ENCODE peak calls at places on chromosomes 7 and 10, in ten cellular contexts. L, E, H, Q, D, W, C, S, B and T are unnamed samples.

GRCh38 chr10:132098539-132099421 is 33.0 kb downstream of the JAKMIP3 start:
- DNase-seq in B (no peak), D (no peak), W (no peak), C (no peak), E (peak; percentile 52), Q (no peak), S (no peak), H (no peak), L (no peak), T (no peak)

GRCh38 chr10:71946700-71947099 is 17.5 kb upstream of the CHST3 start:
- DNase-seq in L (no peak), B (no peak), Q (no peak), D (no peak), H (no peak), C (no peak), W (no peak), E (no peak), S (no peak), T (no peak)

GRCh38 chr7:90474284-90475210 is 5.1 kb downstream of the PTTG1IP2 start:
- DNase-seq in Q (no peak), H (no peak), E (peak; percentile 91), D (no peak), S (no peak), B (peak; percentile 73), L (no peak), W (peak; percentile 89), C (peak; percentile 8), T (peak; percentile 83)

GRCh38 chr7:27163776-27164380 is 1.5 kb downstream of the HOXA9 start:
- DNase-seq in E (no peak), W (no peak), Q (no peak), L (no peak), S (no peak), D (no peak), C (no peak), H (peak; percentile 26), B (no peak), T (no peak)

GRCh38 chr10:89887830-89888229 is 186.4 kb downstream of the KIF20B start:
- DNase-seq in C (no peak), S (no peak), L (no peak), Q (peak; percentile 6), H (no peak), D (no peak), W (no peak), E (no peak), B (no peak), T (no peak)

GRCh38 chr10:47361293-47361692 is 13.1 kb downstream of the RBP3 start:
- DNase-seq in E (peak; percentile 47), D (no peak), B (peak; percentile 16), S (no peak), C (peak; percentile 50), Q (peak; percentile 43), W (peak; percentile 38), H (no peak), L (no peak), T (no peak)

GRCh38 chr7:157905740-157906461 is 569.1 kb downstream of the DNAJB6 start:
- DNase-seq in L (no peak), W (no peak), E (no peak), D (no peak), B (no peak), H (no peak), Q (peak; percentile 13), S (no peak), C (no peak), T (no peak)

GRCh38 chr7:3733541-3734140 is 432.6 kb downstream of the SDK1 start:
- DNase-seq in S (no peak), Q (no peak), B (peak; percentile 54), C (no peak), D (no peak), H (no peak), L (no peak), E (no peak), W (no peak), T (no peak)

GRCh38 chr7:16847381-16847860 is 34.4 kb downstream of the AGR3 start:
- DNase-seq in E (peak; percentile 42), L (no peak), Q (no peak), C (no peak), H (peak; percentile 85), B (peak; percentile 6), W (peak; percentile 13), S (no peak), D (no peak), T (no peak)

GRCh38 chr7:47383064-47383463 is 198.8 kb downstream of the TNS3 start:
- DNase-seq in W (peak; percentile 60), L (no peak), D (no peak), S (peak; percentile 12), H (peak; percentile 13), C (no peak), B (peak; percentile 65), E (no peak), Q (no peak), T (no peak)

GRCh38 chr10:7491949-7492659 is 81.3 kb upstream of the SFMBT2 start:
- DNase-seq in L (no peak), S (no peak), W (no peak), B (no peak), E (no peak), Q (no peak), C (no peak), H (no peak), D (no peak), T (no peak)

GRCh38 chr10:109889867-109890266 is 33.4 kb downstream of the XPNPEP1 start:
- DNase-seq in D (no peak), B (peak; percentile 91), W (peak; percentile 86), H (no peak), L (no peak), Q (no peak), S (no peak), C (no peak), E (peak; percentile 81), T (peak; percentile 59)

GRCh38 chr7:45897042-45897690 is 8.9 kb downstream of the IGFBP1 start:
- DNase-seq in E (peak; percentile 79), H (no peak), Q (no peak), D (no peak), B (peak; percentile 70), W (peak; percentile 88), C (no peak), L (no peak), S (no peak), T (peak; percentile 73)

GRCh38 chr7:121547341-121548092 is 151.4 kb upstream of the FAM3C start:
- DNase-seq in S (peak; percentile 37), B (peak; percentile 78), E (peak; percentile 69), C (no peak), L (no peak), D (no peak), H (no peak), Q (peak; percentile 81), W (peak; percentile 55), T (peak; percentile 30)

GRCh38 chr7:126449621-126450268 is 803.0 kb downstream of the GRM8 start:
- DNase-seq in L (no peak), H (no peak), C (no peak), D (no peak), E (no peak), Q (no peak), S (no peak), W (no peak), B (no peak), T (no peak)

GRCh38 chr7:139016931-139017511 is 18.8 kb downstream of the ZC3HAV1L start:
- DNase-seq in S (peak; percentile 33), E (peak; percentile 68), H (peak; percentile 44), W (peak; percentile 75), D (no peak), Q (peak; percentile 90), C (peak; percentile 68), B (peak; percentile 75), L (peak; percentile 53), T (peak; percentile 25)

GRCh38 chr7:149450821-149451220 is 10.0 kb downstream of the ZNF777 start:
- DNase-seq in W (no peak), B (no peak), E (no peak), S (no peak), Q (no peak), D (no peak), H (no peak), L (no peak), C (no peak), T (no peak)

GRCh38 chr10:47376522-47377220 is 7.4 kb downstream of the ZNF488 start:
- DNase-seq in C (no peak), L (no peak), E (no peak), D (no peak), B (no peak), Q (no peak), S (no peak), H (no peak), W (no peak), T (no peak)

GRCh38 chr7:192701-193536 is 548 bp downstream of the FAM20C start:
- DNase-seq in C (no peak), B (peak; percentile 21), D (no peak), H (no peak), L (no peak), W (peak; percentile 38), Q (no peak), S (no peak), E (peak; percentile 51), T (no peak)

GRCh38 chr7:155813791-155814568 is 1.7 kb upstream of the SHH start:
- DNase-seq in C (no peak), S (no peak), H (no peak), L (no peak), B (no peak), W (no peak), E (no peak), D (no peak), Q (no peak), T (no peak)

GRCh38 chr10:61744469-61744868 is 81.7 kb downstream of the CABCOCO1 start:
- DNase-seq in Q (peak; percentile 25), W (no peak), S (no peak), E (no peak), H (no peak), B (no peak), L (no peak), C (no peak), D (no peak), T (no peak)

GRCh38 chr10:35447693-35448407 is 111.5 kb downstream of the CCNY start:
- DNase-seq in E (peak; percentile 50), L (peak; percentile 18), W (peak; percentile 85), B (peak; percentile 72), Q (no peak), S (no peak), D (no peak), C (no peak), H (no peak), T (no peak)

GRCh38 chr7:134750083-134751062 is 29.1 kb upstream of the CALD1 start:
- DNase-seq in E (peak; percentile 80), D (no peak), Q (peak; percentile 86), B (peak; percentile 35), S (no peak), L (peak; percentile 67), C (no peak), W (peak; percentile 59), H (no peak), T (no peak)

GRCh38 chr10:132588301-132589013 is 50.9 kb downstream of the INPP5A start:
- DNase-seq in H (no peak), S (no peak), B (no peak), W (no peak), C (no peak), L (no peak), D (no peak), Q (no peak), E (no peak), T (no peak)

GRCh38 chr10:123884907-123885381 is 6.7 kb downstream of the CPXM2 start:
- DNase-seq in S (no peak), Q (no peak), L (no peak), B (no peak), E (no peak), C (no peak), D (no peak), W (no peak), H (peak; percentile 13), T (no peak)

GRCh38 chr7:450036-450435 is 69.6 kb downstream of the PDGFA start:
- DNase-seq in L (no peak), H (no peak), W (no peak), D (no peak), S (no peak), C (no peak), Q (no peak), B (no peak), E (no peak), T (no peak)

GRCh38 chr10:32237644-32238345 is 109.2 kb downstream of the EPC1 start:
- DNase-seq in D (no peak), C (no peak), H (no peak), L (no peak), Q (no peak), B (peak; percentile 76), W (peak; percentile 85), S (no peak), E (peak; percentile 19), T (peak; percentile 34)

GRCh38 chr10:123257904-123258303 is 103.7 kb downstream of the BUB3 start:
- DNase-seq in Q (no peak), E (no peak), W (no peak), B (no peak), L (no peak), D (no peak), H (no peak), C (no peak), S (no peak), T (no peak)